ENCODE peak calls at places on chromosomes 4 and X, in four cellular contexts. T, Q, L and I are unnamed samples.

GRCh38 chr4:117755438-117755837 is 278.8 kb upstream of the NDST3 start:
- DNase-seq in Q (no peak), L (no peak), T (no peak), I (no peak)

GRCh38 chrX:37350034-37350365 is 836 bp downstream of the PRRG1 start:
- DNase-seq in T (no peak), Q (no peak), L (no peak), I (no peak)

GRCh38 chr4:187006189-187006618 is 282.5 kb upstream of the FAT1 start:
- DNase-seq in L (no peak), T (no peak), Q (no peak), I (no peak)

GRCh38 chr4:6423575-6423974 is 48.8 kb downstream of the PPP2R2C start:
- DNase-seq in L (no peak), T (no peak), Q (peak), I (no peak)

GRCh38 chr4:126354784-126355183 is 1040.0 kb downstream of the FAT4 start:
- DNase-seq in T (no peak), Q (no peak), L (no peak), I (no peak)

GRCh38 chr4:70703695-70704332 is 15.5 kb downstream of the UTP3 start:
- DNase-seq in Q (no peak), L (no peak), T (no peak), I (no peak)

GRCh38 chr4:52037730-52038108 is 380 bp downstream of the SGCB start:
- DNase-seq in Q (no peak), L (peak), T (no peak), I (no peak)

GRCh38 chr4:99362768-99363167 is 10.2 kb upstream of the ADH1C start:
- DNase-seq in Q (no peak), T (no peak), L (no peak), I (no peak)

GRCh38 chr4:142551513-142552280 is 294.4 kb downstream of the INPP4B start:
- DNase-seq in Q (no peak), T (no peak), L (no peak), I (no peak)

GRCh38 chr4:25970241-25970675 is 56.2 kb downstream of the SMIM20 start:
- DNase-seq in L (no peak), T (no peak), Q (no peak), I (no peak)

GRCh38 chr4:177562859-177563258 is 120.6 kb upstream of the AGA start:
- DNase-seq in L (no peak), Q (no peak), T (no peak), I (no peak)

GRCh38 chrX:53594354-53594753 is 92.2 kb downstream of the HUWE1 start:
- DNase-seq in Q (no peak), L (no peak), T (no peak), I (no peak)

GRCh38 chr4:81747242-81747930 is 275.7 kb upstream of the RASGEF1B start:
- DNase-seq in Q (no peak), T (no peak), L (no peak), I (no peak)

GRCh38 chr4:3010998-3011397 is 47.6 kb downstream of the GRK4 start:
- DNase-seq in T (no peak), Q (no peak), L (no peak), I (no peak)

GRCh38 chr4:174538123-174538875 is 16.0 kb upstream of the HPGD start:
- DNase-seq in L (no peak), Q (peak), T (no peak), I (no peak)

GRCh38 chrX:30309139-30309571 is at the start of gene NR0B1:
- DNase-seq in L (peak), Q (no peak), T (no peak), I (no peak)
- H3K4me3 ChIP-seq in L (peak), Q (no peak), T (no peak), I (peak)

DNA sequence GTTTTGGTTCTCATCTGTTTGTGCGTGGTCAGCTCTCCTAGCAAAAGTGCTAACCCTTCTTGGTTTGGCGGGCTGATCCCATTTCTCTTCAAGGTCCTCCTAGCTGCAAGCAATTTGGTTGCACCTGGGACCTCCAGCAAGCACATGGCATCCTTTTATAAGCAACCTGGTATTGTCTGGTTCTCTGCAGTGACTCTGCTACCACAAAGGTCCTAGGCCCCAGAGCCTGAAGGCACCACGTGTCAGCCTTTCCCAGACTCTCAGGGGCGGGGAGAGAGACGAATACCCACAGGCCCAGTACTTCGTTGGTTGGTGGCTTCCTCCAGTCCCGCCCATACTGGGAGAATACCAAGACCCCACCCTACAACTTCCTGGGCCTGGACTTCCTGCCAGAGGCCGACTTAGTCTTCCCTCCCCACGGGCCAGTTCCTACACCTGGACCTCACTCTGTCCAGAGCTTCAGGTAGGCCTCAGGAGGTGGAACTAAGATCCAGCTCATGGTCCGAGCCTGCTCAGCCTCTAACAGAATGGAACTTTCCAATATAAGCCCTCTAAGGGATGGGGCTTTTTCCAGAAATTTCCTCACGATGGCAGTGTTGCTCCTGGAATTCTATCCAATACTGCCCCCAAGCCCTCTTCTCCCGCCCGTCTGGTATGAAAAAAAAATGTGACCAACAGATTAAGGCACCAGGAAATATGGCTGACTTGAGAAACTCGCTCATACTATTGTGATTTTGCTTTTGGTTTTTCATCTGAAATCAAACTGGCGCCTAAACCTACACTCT is 192.5 kb upstream of the STK26 start:
- DNase-seq in T (peak), L (peak), Q (peak), I (peak)
- TF ChIP-seq YY1 in T (peak), L (peak), Q (peak), I (no peak)

GRCh38 chr4:152359208-152360044 is 176.5 kb downstream of the FBXW7 start:
- DNase-seq in L (no peak), Q (no peak), T (no peak), I (no peak)

GRCh38 chr4:152352645-152353116 is 183.2 kb downstream of the FBXW7 start:
- DNase-seq in Q (peak), L (no peak), T (peak), I (peak)

GRCh38 chr4:152357206-152357605 is 178.7 kb downstream of the FBXW7 start:
- DNase-seq in T (no peak), L (no peak), Q (no peak), I (no peak)

GRCh38 chr4:152360045-152360410 is 175.9 kb downstream of the FBXW7 start:
- DNase-seq in Q (no peak), T (no peak), L (no peak), I (no peak)

DNA sequence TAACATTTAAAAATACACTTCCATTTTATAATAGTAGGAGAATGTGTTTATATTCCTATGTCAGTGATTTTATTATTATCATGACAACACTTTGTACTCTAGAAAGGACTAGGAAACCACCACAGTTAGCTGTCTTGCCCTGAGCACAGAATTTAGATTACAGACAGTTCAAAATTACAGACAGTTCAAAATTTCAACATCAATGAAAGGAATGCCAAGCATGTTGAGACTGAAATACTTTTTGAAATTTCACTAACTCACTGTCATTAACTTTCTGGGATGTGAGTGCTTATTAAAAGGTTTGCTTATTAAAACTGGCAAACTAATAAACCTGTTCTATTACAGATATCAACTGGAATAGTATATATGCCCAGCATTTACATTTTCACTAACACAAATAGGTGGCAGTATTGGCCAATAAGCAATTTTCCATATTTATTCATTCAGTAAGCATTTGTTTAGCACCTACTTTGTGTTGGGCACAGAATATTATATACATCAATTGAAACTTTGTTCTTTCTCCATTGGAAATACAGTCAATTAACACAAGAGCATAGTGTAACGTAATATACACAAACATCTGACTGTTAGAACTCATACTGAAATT is 179.4 kb downstream of the FBXW7 start:
- DNase-seq in Q (no peak), T (no peak), L (no peak), I (no peak)
- TF ChIP-seq ZNF274 in Q (no peak), T (no peak), L (no peak), I (no peak)

DNA sequence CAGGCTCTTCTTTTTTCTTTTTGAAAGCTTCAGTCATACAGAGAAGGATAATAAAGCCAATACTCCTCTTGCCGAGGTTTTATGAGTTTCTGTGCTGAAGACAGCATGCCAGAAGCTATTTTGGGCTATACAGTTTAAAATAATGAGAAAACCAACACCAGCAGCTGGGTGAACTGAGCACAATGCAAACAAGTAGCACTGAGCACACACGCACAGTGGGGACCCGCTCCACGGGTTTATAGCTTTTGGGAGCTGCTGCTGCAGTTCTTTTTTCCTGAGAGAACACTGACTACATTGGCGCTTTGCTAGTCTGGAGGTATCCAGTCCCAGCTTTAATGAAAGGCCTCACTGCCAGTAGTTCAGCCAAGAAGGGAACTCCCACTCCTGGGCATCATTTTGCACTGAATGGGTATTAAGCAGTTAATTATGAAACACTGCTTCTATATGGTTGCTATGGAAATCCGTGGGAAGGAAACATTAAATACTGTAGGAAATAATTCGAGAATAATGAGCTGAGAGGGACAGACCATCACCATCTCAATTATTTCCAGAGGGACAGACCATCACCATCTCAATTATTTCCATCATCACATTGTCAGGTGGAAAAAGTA is 184.4 kb upstream of the CTSO start:
- DNase-seq in Q (no peak), L (peak), T (no peak), I (no peak)
- H3K4me3 ChIP-seq in Q (no peak), L (no peak), T (no peak), I (no peak)

GRCh38 chrX:45849261-45849660 is 648.6 kb upstream of the DIPK2B start:
- DNase-seq in L (no peak), Q (no peak), T (peak), I (no peak)

GRCh38 chrX:45847966-45848365 is 647.3 kb upstream of the DIPK2B start:
- DNase-seq in Q (no peak), T (no peak), L (no peak), I (no peak)

GRCh38 chrX:45851434-45851991 is 650.8 kb upstream of the DIPK2B start:
- DNase-seq in L (peak), Q (no peak), T (peak), I (peak)

GRCh38 chrX:45850775-45851433 is 650.2 kb upstream of the DIPK2B start:
- DNase-seq in T (no peak), L (peak), Q (no peak), I (no peak)

GRCh38 chrX:45850197-45850774 is 649.6 kb upstream of the DIPK2B start:
- DNase-seq in L (no peak), Q (no peak), T (no peak), I (no peak)
- TF ChIP-seq YY1 in L (no peak), Q (no peak), T (no peak), I (no peak)

GRCh38 chrX:138020941-138021340 is 455.0 kb downstream of the ZIC3 start:
- DNase-seq in T (no peak), Q (no peak), L (no peak), I (no peak)

GRCh38 chrX:138031715-138032114 is 465.8 kb downstream of the ZIC3 start:
- DNase-seq in T (no peak), Q (no peak), L (no peak), I (no peak)

GRCh38 chrX:138026211-138026610 is 460.3 kb downstream of the ZIC3 start:
- DNase-seq in L (no peak), Q (no peak), T (no peak), I (no peak)
- TF ChIP-seq ZNF274 in L (no peak), Q (no peak), T (no peak), I (no peak)

GRCh38 chrX:118976599-118977340 is 2.4 kb downstream of the LONRF3 start:
- DNase-seq in T (no peak), Q (no peak), L (no peak), I (no peak)

GRCh38 chrX:118974088-118974907 is at the start of gene LONRF3:
- DNase-seq in T (no peak), Q (no peak), L (no peak), I (no peak)

GRCh38 chrX:118973389-118974087 is 880 bp upstream of the LONRF3 start:
- DNase-seq in L (no peak), T (no peak), Q (no peak), I (no peak)

GRCh38 chrX:118975831-118976598 is 1.6 kb downstream of the LONRF3 start:
- DNase-seq in Q (no peak), T (no peak), L (no peak), I (no peak)

GRCh38 chrX:118974908-118975671 is 672 bp downstream of the LONRF3 start:
- DNase-seq in Q (no peak), T (no peak), L (no peak), I (no peak)
- H3K4me3 ChIP-seq in Q (no peak), T (peak), L (peak), I (peak)

DNA sequence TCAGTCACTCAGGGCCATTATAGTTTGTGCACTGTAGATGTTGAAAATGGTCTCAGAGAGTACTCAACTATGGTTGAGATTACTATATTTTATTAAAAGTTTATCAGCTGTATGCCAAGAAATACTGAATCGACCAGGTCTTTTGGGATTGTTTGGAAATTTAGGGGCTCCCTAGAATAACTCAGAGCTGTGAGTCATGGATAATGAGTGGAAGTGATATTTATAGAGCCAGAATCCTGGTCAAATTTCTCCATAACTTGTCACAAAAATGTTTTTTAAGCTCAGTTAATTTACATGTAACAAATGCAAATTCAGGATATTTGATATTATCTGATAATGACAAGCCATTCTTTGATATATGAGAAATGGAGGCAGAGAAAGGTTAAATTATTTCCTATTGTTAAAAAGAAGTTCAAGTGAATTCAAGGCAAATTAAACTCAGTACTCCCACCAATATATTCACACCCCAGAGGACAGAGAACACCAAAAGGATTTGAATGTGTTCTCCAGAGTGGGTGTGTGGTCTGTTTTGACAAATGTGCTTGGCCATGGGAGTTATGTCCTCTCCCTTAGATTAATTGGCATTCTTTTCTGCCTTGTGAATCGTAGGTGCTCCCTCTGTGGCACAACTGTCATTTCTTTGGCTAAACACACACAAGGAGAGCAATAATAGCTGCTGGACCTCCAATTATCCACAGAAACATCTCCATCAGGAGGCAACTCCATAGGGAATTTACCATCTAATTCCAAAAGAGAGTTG is 37.7 kb downstream of the ARHGAP24 start:
- DNase-seq in L (no peak), Q (no peak), T (no peak), I (no peak)
- TF ChIP-seq YY1 in L (no peak), Q (no peak), T (no peak), I (no peak)